ENCODE peak calls at places on chromosomes 7 and 10, in six cellular contexts. S, C, M, T, R and U are unnamed samples.

GRCh38 chr7:143422033-143422432 is 13.4 kb upstream of the EPHA1 start:
- DNase-seq in S (no peak), T (no peak), R (no peak), C (no peak), M (no peak), U (no peak)

GRCh38 chr7:155343661-155344121 is 46.0 kb downstream of the INSIG1 start:
- DNase-seq in S (no peak), T (peak), R (no peak), C (no peak), M (no peak), U (no peak)

GRCh38 chr7:65475734-65476319 is 102.2 kb downstream of the ZNF92 start:
- DNase-seq in C (no peak), M (peak), R (no peak), T (no peak), S (no peak), U (no peak)

GRCh38 chr7:137351941-137352340 is 8.4 kb upstream of the PTN start:
- DNase-seq in T (no peak), R (no peak), S (no peak), C (no peak), M (no peak), U (no peak)

GRCh38 chr10:105756386-105756785 is 1115.3 kb downstream of the SORCS3 start:
- DNase-seq in M (no peak), S (no peak), C (no peak), T (no peak), R (no peak), U (no peak)

GRCh38 chr10:83536426-83536825 is 602.9 kb upstream of the GHITM start:
- DNase-seq in T (no peak), C (no peak), R (no peak), S (no peak), M (no peak), U (no peak)

GRCh38 chr7:13312327-13312726 is 624.9 kb downstream of the ARL4A start:
- DNase-seq in T (no peak), S (peak), R (peak), C (no peak), M (no peak), U (no peak)

GRCh38 chr7:913736-914520 is 37.6 kb downstream of the GET4 start:
- DNase-seq in C (no peak), R (no peak), M (no peak), S (no peak), T (peak), U (no peak)

GRCh38 chr10:117597216-117597615 is 54.7 kb downstream of the EMX2 start:
- DNase-seq in T (no peak), M (no peak), C (no peak), R (no peak), S (no peak), U (no peak)

GRCh38 chr10:32377458-32378370 is 30.8 kb upstream of the EPC1 start:
- DNase-seq in R (peak), S (peak), M (no peak), C (peak), T (no peak), U (peak)

GRCh38 chr10:11270135-11270857 is 252.6 kb downstream of the CELF2 start:
- DNase-seq in M (peak), S (peak), R (peak), T (peak), C (peak), U (peak)

GRCh38 chr7:74490546-74490945 is 36.8 kb downstream of the GTF2IRD1 start:
- DNase-seq in T (no peak), S (no peak), M (no peak), R (no peak), C (no peak), U (no peak)

GRCh38 chr7:126026421-126027088 is 1096.9 kb upstream of the POT1 start:
- DNase-seq in M (no peak), S (no peak), R (no peak), T (no peak), C (no peak), U (no peak)

GRCh38 chr7:144780071-144780608 is 55.7 kb downstream of the TPK1 start:
- DNase-seq in C (peak), M (no peak), S (peak), R (no peak), T (no peak), U (no peak)

GRCh38 chr10:77834943-77835668 is 91.4 kb downstream of the DLG5 start:
- DNase-seq in M (no peak), T (no peak), C (no peak), S (no peak), R (no peak), U (no peak)

GRCh38 chr10:35940067-35940989 is 298.2 kb upstream of the FZD8 start:
- DNase-seq in C (peak), T (no peak), R (peak), S (peak), M (no peak), U (peak)

GRCh38 chr7:157021071-157021891 is 10.8 kb upstream of the MNX1 start:
- DNase-seq in C (no peak), S (no peak), T (no peak), M (no peak), R (no peak), U (no peak)

GRCh38 chr10:102342958-102343357 is 52.5 kb upstream of the NFKB2 start:
- DNase-seq in T (no peak), R (no peak), S (peak), C (peak), M (no peak), U (peak)

GRCh38 chr10:103072276-103072675 is 120.8 kb downstream of the NT5C2 start:
- DNase-seq in S (no peak), R (no peak), M (no peak), C (no peak), T (no peak), U (no peak)

GRCh38 chr10:79601939-79602338 is 8.8 kb upstream of the SFTPA1 start:
- DNase-seq in R (no peak), C (no peak), S (no peak), M (no peak), T (no peak), U (no peak)

GRCh38 chr10:59675812-59676211 is 33.8 kb downstream of the SLC16A9 start:
- DNase-seq in C (no peak), S (no peak), T (no peak), R (peak), M (no peak), U (no peak)

GRCh38 chr7:83646027-83646426 is 2.9 kb downstream of the SEMA3E start:
- DNase-seq in M (no peak), C (no peak), T (no peak), S (no peak), R (no peak), U (no peak)

GRCh38 chr7:131753620-131754222 is 197.3 kb upstream of the PODXL start:
- DNase-seq in T (no peak), S (no peak), M (no peak), C (peak), R (peak), U (no peak)

GRCh38 chr10:72278668-72279393 is 5.1 kb downstream of the DDIT4 start:
- DNase-seq in M (no peak), R (no peak), C (no peak), T (no peak), S (no peak), U (no peak)
- TF ChIP-seq CTCF in M (no peak), R (no peak), C (no peak), T (no peak), S (peak), U (no peak)

GRCh38 chr10:93680414-93681047 is 21.9 kb downstream of the FRA10AC1 start:
- DNase-seq in S (peak), M (no peak), C (peak), R (no peak), T (no peak), U (peak)
- TF ChIP-seq CTCF in S (peak), M (peak), C (peak), R (no peak), T (no peak), U (peak)

GRCh38 chr10:30384791-30385201 is 35.7 kb upstream of the MTPAP start:
- DNase-seq in R (no peak), T (no peak), S (peak), M (no peak), C (peak), U (peak)
- TF ChIP-seq CTCF in R (no peak), T (no peak), S (peak), M (peak), C (peak), U (peak)

DNA sequence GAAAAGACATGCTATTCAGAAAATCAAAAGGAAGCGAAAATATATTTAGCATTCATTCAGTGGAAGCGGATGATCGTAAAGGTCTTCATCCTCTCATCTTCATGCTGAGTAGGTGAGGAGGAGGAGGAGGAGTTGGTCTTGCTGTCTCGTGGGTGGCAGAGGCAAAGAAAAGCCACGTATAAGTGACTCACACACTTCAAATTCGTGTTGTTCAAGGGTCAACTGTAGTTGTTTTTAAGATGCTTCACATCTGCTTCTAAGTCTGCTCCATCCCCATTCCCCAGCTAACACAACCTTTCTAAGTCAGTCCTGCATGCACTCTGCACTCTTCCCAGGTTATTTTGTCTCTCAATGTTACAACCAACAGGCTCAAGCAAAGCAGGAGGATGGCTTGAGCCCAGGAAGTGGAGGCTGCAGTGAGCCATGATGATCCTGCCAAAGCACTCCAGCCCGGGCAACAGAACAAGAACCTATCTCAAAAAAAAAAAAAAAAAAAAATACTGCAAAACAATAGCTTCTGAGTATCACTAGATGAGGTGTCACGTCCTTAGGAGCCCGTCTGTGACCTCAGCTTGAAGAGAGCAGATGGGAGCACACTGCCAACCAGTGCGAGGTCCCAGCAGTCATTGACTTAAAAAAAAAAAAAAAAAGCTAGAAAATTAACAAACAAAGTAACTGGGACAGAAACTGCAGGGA is 70.5 kb downstream of the SFMBT2 start:
- DNase-seq in R (no peak), C (peak), S (peak), M (no peak), T (no peak), U (peak)
- TF ChIP-seq CTCF in R (no peak), C (no peak), S (no peak), M (no peak), T (no peak), U (no peak)

DNA sequence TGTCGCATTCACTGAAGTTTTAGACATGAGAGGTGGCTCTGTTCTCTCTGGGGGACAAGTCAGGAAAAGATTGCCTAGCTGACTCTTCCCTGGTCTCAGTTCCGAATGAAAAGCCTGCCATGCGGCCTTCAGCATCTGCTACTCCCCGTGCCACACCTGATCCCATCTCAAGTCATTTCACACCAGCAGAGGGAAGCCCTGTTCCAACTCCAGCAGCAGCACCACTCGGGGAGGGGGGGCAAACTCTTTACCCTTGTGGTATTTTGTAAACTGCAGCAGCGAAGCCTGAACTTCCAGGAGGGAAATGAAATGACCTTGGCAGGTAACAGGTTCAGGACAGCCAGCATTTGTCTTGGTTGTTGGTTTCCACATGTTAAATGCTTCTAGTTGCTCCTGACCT is 13.8 kb downstream of the LRRC4 start:
- DNase-seq in M (no peak), T (no peak), R (no peak), C (no peak), S (no peak), U (no peak)
- TF ChIP-seq CTCF in M (no peak), T (no peak), R (no peak), C (no peak), S (no peak), U (no peak)

DNA sequence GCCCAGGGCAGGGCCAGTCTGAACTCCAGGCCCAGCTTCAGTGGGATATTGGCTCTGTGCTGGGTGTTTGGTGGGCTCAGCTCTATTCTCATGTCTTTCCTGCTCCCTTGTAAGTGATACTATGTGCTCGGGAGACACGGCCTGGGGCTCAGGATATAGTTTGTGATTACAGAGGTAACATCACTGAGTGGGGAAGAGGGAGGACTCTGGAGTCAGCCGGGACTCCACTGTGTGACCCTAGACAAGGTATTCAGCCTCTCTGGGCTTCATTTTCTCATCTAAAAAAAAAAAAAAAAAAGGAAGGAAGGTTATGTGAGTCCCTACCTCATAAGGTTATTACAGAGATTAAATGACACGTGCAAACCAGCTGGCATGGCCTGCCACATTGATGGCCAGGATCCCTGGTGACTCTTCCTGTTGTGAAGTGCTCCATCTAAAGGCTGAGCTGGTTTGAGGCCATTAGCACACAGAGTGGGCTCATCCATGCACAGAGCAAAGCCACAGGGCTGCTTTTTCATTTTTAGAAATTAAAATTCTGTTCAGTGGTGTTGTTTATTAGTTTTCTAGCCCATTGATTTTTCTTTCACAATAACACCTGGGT is 15.7 kb downstream of the SLC13A4 start:
- DNase-seq in T (no peak), S (no peak), C (peak), M (no peak), R (no peak), U (no peak)
- TF ChIP-seq CTCF in T (no peak), S (no peak), C (peak), M (no peak), R (no peak), U (peak)

GRCh38 chr7:127588697-127589482 is 679 bp downstream of the ARF5 start:
- DNase-seq in S (peak), R (peak), T (peak), M (peak), C (peak), U (peak)
- TF ChIP-seq CTCF in S (peak), R (peak), T (no peak), M (peak), C (peak), U (peak)

GRCh38 chr10:101228682-101229274 is 485 bp downstream of the LBX1 start:
- DNase-seq in S (no peak), C (no peak), T (no peak), M (no peak), R (peak), U (no peak)

GRCh38 chr10:101227765-101228681 is 1.2 kb downstream of the LBX1 start:
- DNase-seq in T (no peak), C (no peak), S (no peak), R (no peak), M (no peak), U (no peak)

GRCh38 chr10:101230185-101230917 is 1.1 kb upstream of the LBX1 start:
- DNase-seq in R (peak), M (no peak), C (no peak), T (no peak), S (no peak), U (no peak)

GRCh38 chr10:101231092-101231491 is 1.8 kb upstream of the LBX1 start:
- DNase-seq in M (no peak), T (no peak), C (no peak), S (no peak), R (no peak), U (no peak)

GRCh38 chr10:101229275-101230184 is at the start of gene LBX1:
- DNase-seq in C (no peak), T (no peak), S (no peak), R (peak), M (no peak), U (no peak)
- TF ChIP-seq CTCF in C (no peak), T (no peak), S (no peak), R (no peak), M (no peak), U (no peak)

GRCh38 chr7:34497153-34497777 is 160.8 kb upstream of the NPSR1 start:
- DNase-seq in R (peak), C (no peak), S (no peak), M (no peak), T (no peak), U (no peak)
- TF ChIP-seq CTCF in R (peak), C (peak), S (peak), M (no peak), T (no peak), U (no peak)